ENCODE peak calls at places on chromosomes 1 and 21, in five cellular contexts. One of them, this sample, is unnamed. For H3K27me3, the result is how much of the 10 kb centered on the place peaks cover.

GRCh38 chr1:66535149-66535548 is 1.2 kb downstream of the SGIP1 start:
- DNase-seq in AG04450: no peak
- DNase-seq in iPS DF 6.9: no peak
- DNase-seq in HCT116: no peak
- DNase-seq in left lung: no peak
- DNase-seq in this sample: no peak

GRCh38 chr1:178530037-178530402 is 17.1 kb downstream of the TEX35 start:
- DNase-seq in AG04450: no peak
- DNase-seq in iPS DF 6.9: no peak
- DNase-seq in HCT116: peak
- DNase-seq in left lung: no peak
- DNase-seq in this sample: no peak

GRCh38 chr1:22410928-22411495 is 40.6 kb upstream of the ZBTB40 start:
- DNase-seq in AG04450: no peak
- DNase-seq in iPS DF 6.9: no peak
- DNase-seq in HCT116: no peak
- DNase-seq in left lung: no peak
- DNase-seq in this sample: no peak

GRCh38 chr1:59063501-59063900 is 233.4 kb upstream of the FGGY start:
- DNase-seq in AG04450: no peak
- DNase-seq in iPS DF 6.9: no peak
- DNase-seq in HCT116: no peak
- DNase-seq in left lung: no peak
- DNase-seq in this sample: no peak

GRCh38 chr1:204221271-204221670 is 7.5 kb upstream of the GOLT1A start:
- DNase-seq in AG04450: no peak
- DNase-seq in iPS DF 6.9: no peak
- DNase-seq in HCT116: no peak
- DNase-seq in left lung: no peak
- DNase-seq in this sample: no peak

GRCh38 chr1:225454733-225455132 is 26.9 kb upstream of the LBR start:
- DNase-seq in AG04450: no peak
- DNase-seq in iPS DF 6.9: no peak
- DNase-seq in HCT116: peak
- DNase-seq in left lung: peak
- DNase-seq in this sample: no peak

GRCh38 chr1:247390116-247390791 is 25.7 kb upstream of the NLRP3 start:
- DNase-seq in AG04450: peak
- DNase-seq in iPS DF 6.9: peak
- DNase-seq in HCT116: peak
- DNase-seq in left lung: peak
- DNase-seq in this sample: peak

GRCh38 chr1:17280894-17281293 is 27.1 kb upstream of the PADI4 start:
- DNase-seq in AG04450: no peak
- DNase-seq in iPS DF 6.9: no peak
- DNase-seq in HCT116: no peak
- DNase-seq in left lung: no peak
- DNase-seq in this sample: no peak

DNA sequence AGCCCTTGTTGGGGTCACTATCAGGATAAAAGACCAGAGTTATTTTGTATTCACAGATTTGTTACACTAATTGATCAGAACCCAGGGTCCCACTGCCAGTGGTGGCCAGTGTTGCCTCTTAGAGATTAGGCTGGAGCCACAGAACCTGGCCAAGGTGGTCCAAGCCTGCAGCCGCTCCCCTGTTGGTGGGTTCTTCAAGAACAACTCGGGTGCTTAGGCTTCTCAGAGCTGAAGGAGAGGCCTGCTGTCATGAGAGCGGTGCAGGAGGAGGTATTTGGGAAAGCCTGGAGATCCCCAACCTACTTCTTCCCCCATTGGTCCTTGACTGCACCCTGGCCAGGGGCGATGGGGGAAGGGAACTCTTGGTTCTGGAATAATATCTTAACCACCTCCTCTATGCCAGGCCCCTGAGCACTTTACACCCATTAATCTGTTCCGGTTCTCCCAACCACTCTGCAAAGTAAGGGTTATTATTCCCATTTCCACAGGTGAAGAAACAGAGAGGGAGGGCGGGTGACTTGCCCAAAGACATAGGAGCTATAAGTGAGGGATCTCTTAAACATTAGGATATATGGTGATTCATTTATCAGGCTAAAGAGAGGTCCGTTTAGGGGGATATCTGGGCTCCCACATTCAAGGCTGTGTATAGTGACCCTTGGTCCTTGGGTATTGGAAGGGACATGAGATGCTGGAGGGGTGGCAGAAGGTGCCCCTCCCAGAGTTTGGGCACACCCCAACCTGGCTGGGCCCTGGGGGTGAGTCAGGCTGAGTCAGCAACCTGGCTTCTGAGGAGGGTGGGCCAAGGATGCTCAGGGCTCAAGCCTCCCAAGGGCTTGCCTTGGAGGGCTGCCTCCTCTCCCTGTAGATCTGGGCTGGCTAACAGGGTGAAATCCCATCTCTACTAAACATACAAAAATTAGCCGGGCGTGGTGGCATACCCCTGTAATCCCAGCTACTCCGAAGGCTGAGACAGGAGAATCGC is 5.1 kb downstream of the TRNP1 start:
- DNase-seq in AG04450: no peak
- DNase-seq in iPS DF 6.9: no peak
- DNase-seq in HCT116: no peak
- DNase-seq in left lung: no peak
- DNase-seq in this sample: no peak
- H3K4me3 ChIP-seq in AG04450: no peak
- H3K4me3 ChIP-seq in iPS DF 6.9: no peak
- H3K4me3 ChIP-seq in HCT116: peak
- H3K4me3 ChIP-seq in left lung: no peak
- H3K4me3 ChIP-seq in this sample: no peak

DNA sequence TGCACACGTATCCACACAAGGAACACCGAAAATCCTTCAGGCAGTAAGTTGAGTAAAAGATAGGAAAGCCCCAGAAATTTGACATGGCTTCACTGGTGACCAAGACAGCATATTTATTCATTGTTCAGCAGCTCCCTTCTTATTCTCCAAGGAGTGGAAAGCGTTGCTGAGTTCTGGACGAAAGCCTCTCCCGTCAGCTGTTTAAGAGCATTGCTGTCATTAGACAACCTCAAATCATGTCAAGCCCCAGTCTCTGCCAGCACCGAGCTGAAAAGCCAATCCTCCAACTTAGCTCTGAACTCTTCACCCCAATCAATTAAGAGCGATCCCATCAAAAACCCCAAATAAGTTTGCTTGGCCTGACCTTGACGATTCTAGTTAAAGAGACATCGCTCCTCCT is 110.9 kb downstream of the PLPP3 start:
- DNase-seq in AG04450: no peak
- DNase-seq in iPS DF 6.9: no peak
- DNase-seq in HCT116: no peak
- DNase-seq in left lung: no peak
- DNase-seq in this sample: no peak
- H3K27me3 ChIP-seq in AG04450: under half
- H3K27me3 ChIP-seq in iPS DF 6.9: under half
- H3K27me3 ChIP-seq in HCT116: under half
- H3K27me3 ChIP-seq in left lung: under half
- H3K27me3 ChIP-seq in this sample: under half

DNA sequence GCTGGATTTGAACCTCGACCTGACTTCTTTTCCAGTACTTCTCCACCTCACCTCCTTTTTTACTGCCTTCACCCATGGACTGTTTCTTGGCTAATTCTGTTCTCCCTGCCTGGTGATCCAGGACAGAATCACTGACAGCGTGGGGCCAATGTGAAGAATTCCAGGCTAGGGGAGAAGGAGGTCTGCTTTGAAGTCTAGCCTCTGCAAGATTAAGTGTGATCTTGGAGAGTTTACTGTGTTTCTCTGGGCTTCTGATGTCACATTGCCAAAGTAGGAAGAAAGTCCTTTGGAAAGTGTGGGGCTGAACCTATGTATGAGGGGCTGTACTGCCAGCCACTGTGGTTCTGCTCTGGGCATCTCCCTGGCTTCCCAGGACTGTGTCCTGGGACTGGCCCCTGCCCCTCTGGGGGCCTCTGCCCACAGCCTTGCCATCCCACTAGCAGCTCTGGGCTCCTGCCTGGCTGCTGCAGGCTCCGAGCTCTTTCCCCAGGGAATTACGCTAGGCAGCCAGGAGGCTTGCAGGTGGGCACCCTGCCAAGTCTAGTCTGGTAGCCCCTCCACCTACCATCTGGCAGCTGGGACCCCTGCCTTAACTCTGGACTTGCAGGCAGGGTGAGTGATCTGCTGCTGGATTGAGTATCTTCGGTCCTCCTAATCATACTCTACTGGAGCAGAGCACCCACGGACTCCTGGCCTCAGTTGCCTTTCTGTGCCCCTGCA is 52.2 kb downstream of the YARS1 start:
- DNase-seq in AG04450: no peak
- DNase-seq in iPS DF 6.9: no peak
- DNase-seq in HCT116: no peak
- DNase-seq in left lung: no peak
- DNase-seq in this sample: peak
- H3K4me3 ChIP-seq in AG04450: no peak
- H3K4me3 ChIP-seq in iPS DF 6.9: peak
- H3K4me3 ChIP-seq in HCT116: no peak
- H3K4me3 ChIP-seq in left lung: no peak
- H3K4me3 ChIP-seq in this sample: peak

GRCh38 chr1:154837679-154838171 is 32.4 kb downstream of the KCNN3 start:
- DNase-seq in AG04450: no peak
- DNase-seq in iPS DF 6.9: no peak
- DNase-seq in HCT116: no peak
- DNase-seq in left lung: no peak
- DNase-seq in this sample: peak
- H3K27me3 ChIP-seq in AG04450: under half
- H3K27me3 ChIP-seq in iPS DF 6.9: under half
- H3K27me3 ChIP-seq in HCT116: under half
- H3K27me3 ChIP-seq in left lung: under half
- H3K27me3 ChIP-seq in this sample: under half

GRCh38 chr1:32199717-32200072 is 700 bp upstream of the CCDC28B start:
- DNase-seq in AG04450: no peak
- DNase-seq in iPS DF 6.9: no peak
- DNase-seq in HCT116: no peak
- DNase-seq in left lung: no peak
- DNase-seq in this sample: no peak

GRCh38 chr1:32197837-32198236 is 2.6 kb upstream of the CCDC28B start:
- DNase-seq in AG04450: no peak
- DNase-seq in iPS DF 6.9: no peak
- DNase-seq in HCT116: no peak
- DNase-seq in left lung: no peak
- DNase-seq in this sample: no peak

GRCh38 chr1:32200226-32201010 is at the start of gene CCDC28B:
- DNase-seq in AG04450: no peak
- DNase-seq in iPS DF 6.9: peak
- DNase-seq in HCT116: no peak
- DNase-seq in left lung: peak
- DNase-seq in this sample: peak

GRCh38 chr1:32198237-32199042 is 2.0 kb upstream of the CCDC28B start:
- DNase-seq in AG04450: no peak
- DNase-seq in iPS DF 6.9: no peak
- DNase-seq in HCT116: no peak
- DNase-seq in left lung: no peak
- DNase-seq in this sample: no peak

DNA sequence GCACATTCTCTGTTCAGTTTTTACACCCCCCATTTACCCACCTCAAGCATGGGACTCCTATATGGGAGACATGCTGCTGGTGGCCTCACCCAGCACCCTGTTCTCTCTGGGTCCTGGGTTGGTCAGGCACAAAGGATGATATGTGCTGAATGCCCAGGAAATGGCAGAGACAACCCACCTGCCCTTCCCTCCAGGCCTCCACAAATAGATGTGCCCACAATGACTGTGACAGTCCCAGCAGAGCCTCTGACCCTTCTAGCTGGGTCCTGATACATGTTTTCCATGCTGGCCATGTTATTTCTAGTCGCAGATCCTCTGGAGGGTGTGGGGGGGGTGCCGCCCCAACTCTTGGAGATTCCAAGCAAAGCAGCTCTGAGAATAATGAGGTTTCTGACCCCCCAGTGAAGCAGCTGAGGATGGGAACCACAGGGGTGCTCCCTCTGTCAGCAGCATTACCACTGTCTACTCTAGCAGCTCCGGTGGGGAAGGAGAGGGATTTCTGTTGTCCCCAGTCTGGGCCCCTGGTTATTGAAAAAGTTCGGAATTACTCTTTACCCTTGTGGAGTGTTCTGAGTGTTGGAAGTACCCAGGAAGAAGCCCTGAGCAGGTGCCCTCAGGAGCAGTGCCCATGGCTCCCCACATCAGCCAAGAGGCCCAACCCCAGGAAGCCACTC is 1.2 kb upstream of the CCDC28B start:
- DNase-seq in AG04450: no peak
- DNase-seq in iPS DF 6.9: no peak
- DNase-seq in HCT116: no peak
- DNase-seq in left lung: no peak
- DNase-seq in this sample: no peak
- H3K4me3 ChIP-seq in AG04450: peak
- H3K4me3 ChIP-seq in iPS DF 6.9: no peak
- H3K4me3 ChIP-seq in HCT116: no peak
- H3K4me3 ChIP-seq in left lung: no peak
- H3K4me3 ChIP-seq in this sample: no peak

GRCh38 chr21:44829507-44830092 is 11.7 kb upstream of the SUMO3 start:
- DNase-seq in AG04450: no peak
- DNase-seq in iPS DF 6.9: no peak
- DNase-seq in HCT116: no peak
- DNase-seq in left lung: peak
- DNase-seq in this sample: no peak
- H3K27me3 ChIP-seq in AG04450: under half
- H3K27me3 ChIP-seq in iPS DF 6.9: under half
- H3K27me3 ChIP-seq in HCT116: under half
- H3K27me3 ChIP-seq in left lung: under half
- H3K27me3 ChIP-seq in this sample: under half

This sample was measured in BE2C.